ENCODE peak calls at places on chromosomes 5 and 9, in nine cellular contexts. U is Peyer's patch, D is RCC 7860, T is NCI-H1092 treated with DMSO at 0.1 percent for 48 hours, X is NCI-H345, N is astrocyte of the spinal cord, W is GM19239, M is HuH-7.5, V is posterior vena cava. S is an unnamed sample.
A peak's percentile ranks its signal among the peaks of the same experiment; 100 is the strongest.

GRCh38 chr5:4295663-4296339 is 700.2 kb downstream of the IRX1 start:
- DNase-seq in V (no peak), W (no peak), D (no peak), X (no peak), N (no peak), M (no peak), U (no peak), T (no peak), S (no peak)

GRCh38 chr5:76610196-76610595 is 13.0 kb downstream of the F2RL2 start:
- DNase-seq in W (no peak), D (no peak), V (no peak), N (no peak), T (no peak), U (no peak), M (no peak), X (peak; percentile 2), S (no peak)

GRCh38 chr9:111897831-111898144 is 1.2 kb downstream of the UGCG start:
- DNase-seq in M (no peak), T (no peak), U (peak; percentile 65), N (peak; percentile 43), D (peak; percentile 61), X (peak; percentile 39), W (peak; percentile 38), V (no peak), S (no peak)

GRCh38 chr9:35274988-35275387 is 113.2 kb downstream of the UNC13B start:
- DNase-seq in U (no peak), V (no peak), D (no peak), X (no peak), N (no peak), W (no peak), M (no peak), T (no peak), S (no peak)

GRCh38 chr9:109238677-109239076 is 71.6 kb upstream of the FRRS1L start:
- DNase-seq in M (no peak), X (no peak), T (no peak), W (no peak), U (no peak), D (no peak), N (no peak), V (no peak), S (no peak)

GRCh38 chr9:91174772-91175171 is 186.9 kb downstream of the AUH start:
- DNase-seq in U (peak; percentile 15), W (no peak), M (no peak), V (no peak), N (no peak), T (no peak), D (no peak), X (no peak), S (no peak)

GRCh38 chr9:23820731-23821399 is 5.2 kb downstream of the ELAVL2 start:
- DNase-seq in V (peak; percentile 61), N (peak; percentile 21), X (peak; percentile 44), U (no peak), W (no peak), M (no peak), T (no peak), D (no peak), S (no peak)

GRCh38 chr5:138148811-138149210 is 9.6 kb upstream of the NME5 start:
- DNase-seq in U (no peak), X (no peak), D (peak; percentile 54), N (peak; percentile 59), V (no peak), W (no peak), T (no peak), M (no peak), S (no peak)

S was measured in tibial artery.